ENCODE peak calls at places on chromosome 21, in eight cellular contexts. V is A549, G is HCT116, K is IMR-90, N is K562, U is H1, C is SK-N-SH, Z is HepG2. A is an unnamed sample.

GRCh38 chr21:34967509-34968289 is 81.4 kb downstream of the RUNX1 start:
- DNase-seq in K (peak; percentile 35), N (peak; percentile 61), U (no peak), Z (peak; percentile 42), V (no peak), C (no peak), G (no peak), A (no peak)

GRCh38 chr21:14064296-14064645 is 146.5 kb downstream of the LIPI start:
- DNase-seq in U (no peak), Z (no peak), K (peak; percentile 25), C (no peak), V (no peak), G (no peak), N (no peak), A (no peak)

GRCh38 chr21:42539342-42539741 is 25.7 kb downstream of the SLC37A1 start:
- DNase-seq in Z (no peak), G (no peak), K (no peak), C (no peak), U (no peak), N (no peak), V (no peak), A (no peak)

GRCh38 chr21:30434033-30434631 is 4.1 kb downstream of the KRTAP13-4 start:
- DNase-seq in N (peak; percentile 8), K (no peak), U (peak; percentile 50), G (no peak), V (peak; percentile 32), C (peak; percentile 33), Z (no peak), A (no peak)

GRCh38 chr21:36966066-36966845 is at the start of gene HLCS:
- DNase-seq in U (no peak), G (no peak), V (peak; percentile 61), C (peak; percentile 89), Z (peak; percentile 59), N (peak; percentile 94), K (peak; percentile 36), A (no peak)

GRCh38 chr21:38852278-38852677 is 46.5 kb downstream of the ETS2 start:
- DNase-seq in C (no peak), V (no peak), Z (no peak), N (peak; percentile 25), U (no peak), G (no peak), K (no peak), A (no peak)

GRCh38 chr21:45270306-45270821 is 17.3 kb downstream of the POFUT2 start:
- DNase-seq in U (no peak), Z (no peak), N (no peak), V (peak; percentile 31), K (no peak), G (no peak), C (no peak), A (no peak)

GRCh38 chr21:39924577-39925308 is 57.5 kb downstream of the PCP4 start:
- DNase-seq in N (no peak), K (no peak), Z (no peak), G (no peak), V (no peak), U (no peak), C (no peak), A (no peak)

GRCh38 chr21:38181101-38181500 is 75.7 kb upstream of the KCNJ15 start:
- DNase-seq in V (no peak), K (no peak), N (no peak), Z (no peak), G (no peak), C (no peak), U (no peak), A (no peak)

GRCh38 chr21:29496337-29496736 is 197.6 kb downstream of the BACH1 start:
- DNase-seq in V (no peak), U (no peak), Z (no peak), G (no peak), K (no peak), N (no peak), C (no peak), A (no peak)

GRCh38 chr21:38303300-38303699 is 46.5 kb downstream of the KCNJ15 start:
- DNase-seq in N (no peak), V (peak; percentile 74), K (peak; percentile 88), Z (no peak), C (no peak), G (no peak), U (no peak), A (no peak)

GRCh38 chr21:21146587-21147373 is 148.6 kb downstream of the NCAM2 start:
- DNase-seq in Z (no peak), N (peak; percentile 59), K (no peak), G (no peak), U (no peak), C (no peak), V (no peak), A (no peak)

GRCh38 chr21:25383545-25383944 is 223.7 kb downstream of the MRPL39 start:
- DNase-seq in Z (no peak), G (no peak), N (no peak), U (no peak), K (no peak), V (no peak), C (no peak), A (no peak)

GRCh38 chr21:25387665-25388064 is 219.6 kb downstream of the MRPL39 start:
- DNase-seq in U (no peak), K (no peak), V (no peak), G (no peak), C (no peak), N (no peak), Z (no peak), A (no peak)

GRCh38 chr21:25385912-25386474 is 221.3 kb downstream of the MRPL39 start:
- DNase-seq in Z (peak; percentile 72), V (peak; percentile 57), C (peak; percentile 47), G (peak; percentile 23), N (peak; percentile 42), U (no peak), K (peak; percentile 77), A (no peak)

GRCh38 chr21:25384782-25385181 is 222.5 kb downstream of the MRPL39 start:
- DNase-seq in Z (no peak), G (no peak), U (no peak), K (no peak), V (no peak), N (no peak), C (no peak), A (no peak)
- TF ChIP-seq CTCF in Z (no peak), G (no peak), U (no peak), K (no peak), V (no peak), N (no peak), C (no peak), A (no peak)

GRCh38 chr21:33403786-33404571 is 766 bp downstream of the IFNGR2 start:
- DNase-seq in Z (peak; percentile 26), G (no peak), V (no peak), U (no peak), K (peak; percentile 49), N (peak; percentile 65), C (peak; percentile 76), A (no peak)
- TF ChIP-seq RAD21 in Z (no peak), G (no peak), V (no peak), U (no peak), K (peak; percentile 5), N (no peak), C (no peak), A (no peak)

GRCh38 chr21:25927195-25927880 is 192.6 kb downstream of the GABPA start:
- DNase-seq in V (no peak), K (no peak), U (no peak), G (no peak), N (no peak), C (no peak), Z (no peak), A (no peak)
- H3K4me2 ChIP-seq in V (no peak overlapping the region), K (no peak overlapping the region), U (no peak overlapping the region), G (no peak overlapping the region), N (no peak overlapping the region), C (no peak overlapping the region), Z (no peak overlapping the region), A (no peak overlapping the region)

DNA sequence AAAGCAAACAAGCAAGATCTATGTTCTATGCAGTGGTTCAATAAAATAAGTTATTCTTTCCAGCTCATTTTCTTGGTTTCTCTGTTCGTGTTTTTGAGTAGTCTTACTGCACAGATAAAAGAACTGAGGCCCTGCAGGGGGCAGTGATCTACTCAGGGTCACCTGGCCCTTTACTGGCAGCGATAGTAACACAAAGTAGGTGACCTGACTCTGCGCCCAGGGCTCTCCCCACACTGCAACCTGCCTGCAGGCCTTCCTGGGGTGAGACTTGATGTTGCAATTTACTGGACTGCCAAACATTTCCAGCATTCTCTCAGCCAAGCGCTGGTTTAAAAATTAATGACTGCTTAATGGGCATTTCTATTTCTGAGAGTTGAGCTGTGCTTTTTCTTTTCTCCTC is 110.3 kb downstream of the HUNK start:
- DNase-seq in Z (peak; percentile 37), N (no peak), K (no peak), U (no peak), V (no peak), C (no peak), G (no peak), A (no peak)
- TF ChIP-seq CTCF in Z (peak; percentile 33), N (no peak), K (no peak), U (no peak), V (no peak), C (no peak), G (no peak), A (no peak)

DNA sequence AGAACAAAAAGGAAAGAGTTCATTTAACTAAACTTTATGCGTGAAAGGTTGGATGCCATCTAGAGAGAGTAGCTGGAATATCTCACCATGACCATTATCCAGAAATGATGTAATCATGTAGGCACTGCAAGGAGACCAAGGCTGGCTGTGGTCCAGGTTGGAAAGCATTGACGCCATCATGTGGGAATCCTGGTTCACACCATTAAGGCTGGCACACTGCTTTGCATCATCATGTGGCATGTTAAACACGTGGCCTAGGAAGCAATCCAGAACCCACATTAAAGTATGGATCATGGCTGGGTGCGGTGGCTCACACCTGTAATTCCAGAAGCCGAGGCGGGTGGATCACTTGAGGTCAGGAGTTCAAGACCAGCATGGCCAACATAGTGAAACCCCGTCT is 4.3 kb downstream of the ADAMTS1 start:
- DNase-seq in U (no peak), V (peak; percentile 13), Z (no peak), G (no peak), C (peak; percentile 29), N (no peak), K (peak; percentile 76), A (no peak)
- TF ChIP-seq RAD21 in U (no peak), V (no peak), Z (no peak), G (no peak), C (peak; percentile 28), N (no peak), K (no peak), A (no peak)